ENCODE peak calls at places on chromosome 19, in seven cellular contexts. S is mesenchymal stem cell, Y is H1, W is IMR-90, Z is H9, I is mesendoderm, F is trophoblast cell. B is an unnamed sample.

GRCh38 chr19:56309511-56310185 is 5.0 kb downstream of the ZSCAN5A start:
- DNase-seq in W (peak), S (peak), I (peak), F (peak), Z (peak), Y (peak), B (no peak)

GRCh38 chr19:12034196-12034595 is 1.3 kb downstream of the ZNF433 start:
- DNase-seq in I (no peak), S (no peak), Y (no peak), W (no peak), Z (no peak), F (peak), B (no peak)

GRCh38 chr19:43664008-43664407 is 6.0 kb downstream of the PLAUR start:
- DNase-seq in S (no peak), Z (no peak), F (peak), I (no peak), W (no peak), Y (no peak), B (no peak)

GRCh38 chr19:869245-870177 is 10.0 kb downstream of the CFD start:
- DNase-seq in I (peak), S (peak), Y (no peak), W (peak), Z (no peak), F (peak), B (no peak)

GRCh38 chr19:17681505-17682125 is 6.5 kb downstream of the UNC13A start:
- DNase-seq in S (peak), Y (peak), I (peak), W (peak), F (peak), Z (peak), B (no peak)

GRCh38 chr19:4760285-4760650 is 31.3 kb upstream of the FEM1A start:
- DNase-seq in Z (no peak), Y (no peak), S (no peak), F (no peak), W (no peak), I (no peak), B (no peak)

GRCh38 chr19:48629297-48629598 is 7.9 kb downstream of the DBP start:
- DNase-seq in I (no peak), F (no peak), Y (no peak), W (no peak), Z (no peak), S (no peak), B (no peak)

GRCh38 chr19:54107876-54108490 is 5.3 kb downstream of the NDUFA3 start:
- DNase-seq in Z (no peak), F (no peak), W (no peak), I (no peak), Y (no peak), S (no peak), B (no peak)

GRCh38 chr19:510606-511100 is 3.4 kb downstream of the TPGS1 start:
- DNase-seq in W (peak), S (peak), F (peak), I (peak), Y (peak), Z (peak), B (peak)

GRCh38 chr19:16078311-16078758 is 2.0 kb downstream of the TPM4 start:
- DNase-seq in Y (no peak), W (peak), Z (no peak), I (peak), S (no peak), F (peak), B (peak)

GRCh38 chr19:48999481-49000325 is 6.0 kb downstream of the RUVBL2 start:
- DNase-seq in Z (peak), I (peak), F (peak), Y (peak), S (peak), W (peak), B (peak)

GRCh38 chr19:29672933-29673336 is 7.7 kb downstream of the PLEKHF1 start:
- DNase-seq in W (no peak), Z (no peak), F (no peak), Y (no peak), S (no peak), I (no peak), B (no peak)

GRCh38 chr19:20422216-20422615 is 143.4 kb downstream of the ZNF737 start:
- DNase-seq in Z (no peak), Y (no peak), I (peak), W (no peak), F (peak), S (no peak), B (peak)

GRCh38 chr19:11658954-11659353 is 61.7 kb downstream of the ZNF627 start:
- DNase-seq in I (no peak), F (no peak), Y (no peak), W (no peak), S (no peak), Z (no peak), B (no peak)

GRCh38 chr19:22919946-22920345 is 83.0 kb downstream of the ZNF728 start:
- DNase-seq in Z (no peak), S (no peak), Y (no peak), W (no peak), I (no peak), F (no peak), B (no peak)

GRCh38 chr19:15248106-15248505 is 15.9 kb upstream of the EPHX3 start:
- DNase-seq in S (no peak), Z (no peak), W (peak), I (no peak), Y (no peak), F (no peak), B (no peak)

GRCh38 chr19:18660939-18661338 is 22.5 kb upstream of the CRTC1 start:
- DNase-seq in F (no peak), S (no peak), W (no peak), Z (no peak), I (no peak), Y (no peak), B (no peak)

GRCh38 chr19:1849999-1850398 is 1.7 kb upstream of the REXO1 start:
- DNase-seq in W (no peak), Y (no peak), S (no peak), F (no peak), I (no peak), Z (no peak), B (no peak)

GRCh38 chr19:20077791-20078463 is at the start of gene ZNF90:
- DNase-seq in I (peak), F (peak), W (peak), Z (peak), Y (peak), S (peak), B (peak)

GRCh38 chr19:34300380-34300779 is 46.0 kb downstream of the GARRE1 start:
- DNase-seq in Z (no peak), W (no peak), I (no peak), F (no peak), Y (no peak), S (no peak), B (no peak)
- H2AK5ac ChIP-seq in Z (no peak), W (no peak), I (no peak), F (no peak), Y (no peak), S (no peak), B (no peak)

GRCh38 chr19:41528106-41528505 is 47.9 kb upstream of the CEACAM21 start:
- DNase-seq in F (peak), Z (no peak), Y (no peak), I (no peak), W (no peak), S (no peak), B (no peak)

GRCh38 chr19:41529484-41530183 is 46.3 kb upstream of the CEACAM21 start:
- DNase-seq in Z (no peak), I (no peak), Y (no peak), S (no peak), F (no peak), W (no peak), B (no peak)

GRCh38 chr19:41530761-41531301 is 45.1 kb upstream of the CEACAM21 start:
- DNase-seq in Y (no peak), Z (no peak), W (no peak), I (no peak), F (peak), S (peak), B (no peak)

GRCh38 chr19:41531438-41532311 is 44.3 kb upstream of the CEACAM21 start:
- DNase-seq in I (peak), S (peak), F (peak), Y (no peak), W (peak), Z (no peak), B (no peak)

DNA sequence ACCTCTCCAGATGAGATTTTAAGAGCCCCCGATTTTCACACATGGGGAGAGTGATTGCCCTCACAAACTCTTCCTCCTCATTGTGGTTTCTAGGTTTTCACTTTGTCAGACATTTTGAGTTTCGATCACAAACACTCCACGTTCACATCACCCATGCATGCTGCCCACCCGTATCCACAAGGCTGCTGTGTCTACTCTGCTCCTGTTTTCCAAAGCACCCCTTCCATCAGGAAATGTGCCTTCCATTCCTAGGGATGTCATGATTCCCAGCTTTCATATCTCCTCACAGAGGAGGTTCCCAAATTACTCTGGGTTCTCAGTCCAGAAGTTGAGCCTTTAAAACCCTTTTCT is 45.8 kb upstream of the CEACAM21 start:
- DNase-seq in Y (no peak), W (no peak), F (no peak), S (no peak), Z (no peak), I (no peak), B (no peak)
- H3K4me2 ChIP-seq in Y (no peak), W (no peak), F (no peak), S (no peak), Z (no peak), I (no peak), B (no peak)

GRCh38 chr19:7386769-7387168 is 38.0 kb downstream of the ARHGEF18 start:
- DNase-seq in Z (no peak), I (no peak), W (no peak), F (no peak), Y (no peak), S (no peak), B (no peak)
- H3K27ac ChIP-seq in Z (no peak), I (no peak), W (no peak), F (peak), Y (no peak), S (no peak), B (no peak)

DNA sequence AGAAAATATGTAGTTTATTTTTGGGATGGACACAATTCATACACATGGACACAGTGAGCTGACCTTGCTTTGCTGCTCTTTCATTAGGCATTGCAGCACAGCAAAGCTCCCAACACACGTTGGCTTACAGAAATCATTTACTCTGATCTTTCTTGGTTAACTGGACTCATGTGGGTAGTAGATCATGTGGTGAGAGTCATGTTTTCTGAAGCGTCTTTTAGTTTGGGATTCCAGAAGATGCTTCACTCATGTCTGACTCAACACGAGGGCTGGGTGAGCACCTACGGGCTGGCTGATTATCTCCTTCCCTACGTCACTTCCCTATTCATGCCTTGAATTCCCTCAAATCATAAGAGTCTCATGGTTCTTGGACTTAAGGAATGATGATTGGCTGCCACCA is 12.1 kb upstream of the LGALS16 start:
- DNase-seq in Z (no peak), S (no peak), I (no peak), Y (no peak), F (peak), W (no peak), B (no peak)
- H2AK5ac ChIP-seq in Z (no peak), S (no peak), I (no peak), Y (no peak), F (no peak), W (no peak), B (no peak)

GRCh38 chr19:50607874-50608785 is 31.6 kb downstream of the SYT3 start:
- DNase-seq in Y (peak), Z (peak), F (peak), I (peak), W (peak), S (no peak), B (peak)
- H3K4me2 ChIP-seq in Y (peak), Z (peak), F (no peak), I (peak), W (peak), S (no peak), B (peak)

DNA sequence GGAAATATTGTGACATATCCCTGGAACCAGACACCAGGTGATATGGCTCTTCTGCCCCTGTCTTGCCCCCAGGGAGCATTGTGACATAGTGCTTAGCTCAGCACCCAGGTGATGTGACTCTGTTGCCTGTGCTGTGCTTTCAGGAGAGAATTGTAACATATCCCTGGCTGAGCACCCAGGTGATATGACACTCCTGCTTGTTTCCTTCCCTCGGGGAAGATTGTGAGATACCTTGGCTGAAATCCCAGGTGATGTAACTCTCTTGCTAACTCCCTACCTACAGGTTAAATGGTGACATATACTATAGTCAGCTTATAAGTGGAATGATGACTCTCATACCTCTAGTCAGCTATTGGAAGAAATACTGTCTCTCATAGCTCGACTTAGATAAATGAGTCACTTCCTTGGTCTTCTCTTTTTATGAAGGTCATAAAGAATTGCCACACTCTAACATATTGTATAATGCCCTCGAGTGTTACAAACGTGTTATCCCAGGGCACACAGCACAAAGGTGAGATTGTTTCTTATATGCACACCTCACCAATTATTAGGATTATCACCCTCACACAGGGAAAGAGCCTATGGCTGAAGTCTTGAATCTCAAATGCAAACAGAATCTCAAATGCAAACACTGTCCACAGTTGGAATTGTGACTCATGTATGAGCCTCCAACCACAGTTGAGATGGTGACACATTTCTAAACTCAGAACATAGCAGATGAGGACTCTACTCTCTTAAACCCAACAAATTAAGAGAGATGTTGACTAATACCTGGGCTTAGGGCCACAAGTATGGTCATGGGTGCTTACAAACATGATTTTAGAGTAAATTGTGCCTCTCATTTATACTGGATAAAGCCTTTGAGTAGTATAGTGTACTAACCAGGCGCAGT is 32.7 kb upstream of the ZNF254 start:
- DNase-seq in W (peak), I (no peak), F (peak), Y (no peak), S (peak), Z (no peak), B (no peak)
- H3K27ac ChIP-seq in W (no peak), I (no peak), F (no peak), Y (no peak), S (peak), Z (no peak), B (no peak)

GRCh38 chr19:14101003-14101545 is 10.5 kb upstream of the SAMD1 start:
- DNase-seq in S (no peak), I (no peak), Y (no peak), W (no peak), Z (no peak), F (no peak), B (no peak)
- H2AK5ac ChIP-seq in S (no peak), I (no peak), Y (no peak), W (no peak), Z (no peak), F (no peak), B (no peak)

GRCh38 chr19:14059652-14060155 is 2.2 kb downstream of the PALM3 start:
- DNase-seq in Y (no peak), W (no peak), S (no peak), F (peak), I (no peak), Z (no peak), B (no peak)

GRCh38 chr19:14061751-14062557 is at the start of gene PALM3:
- DNase-seq in W (no peak), Y (no peak), I (no peak), S (no peak), Z (no peak), F (peak), B (no peak)

GRCh38 chr19:14063100-14063499 is 1.2 kb upstream of the PALM3 start:
- DNase-seq in F (no peak), I (no peak), W (no peak), Y (no peak), Z (no peak), S (no peak), B (no peak)

GRCh38 chr19:14062558-14062855 is 631 bp upstream of the PALM3 start:
- DNase-seq in I (no peak), S (no peak), W (no peak), Z (no peak), Y (no peak), F (peak), B (no peak)

GRCh38 chr19:14061081-14061749 is 661 bp downstream of the PALM3 start:
- DNase-seq in S (no peak), Z (no peak), Y (no peak), F (peak), W (no peak), I (no peak), B (no peak)
- H3K4me2 ChIP-seq in S (no peak), Z (no peak), Y (no peak), F (no peak), W (no peak), I (no peak), B (no peak)

GRCh38 chr19:53102701-53103140 is 501 bp downstream of the ZNF160 start:
- DNase-seq in Y (no peak), S (peak), F (peak), I (peak), W (peak), Z (no peak), B (no peak)

GRCh38 chr19:53103903-53104203 is 631 bp upstream of the ZNF160 start:
- DNase-seq in W (no peak), S (no peak), F (peak), Z (no peak), Y (no peak), I (no peak), B (no peak)

GRCh38 chr19:53103141-53103902 is at the start of gene ZNF160:
- DNase-seq in F (peak), Z (peak), I (peak), S (peak), Y (peak), W (peak), B (peak)

GRCh38 chr19:53101518-53101917 is 1.7 kb downstream of the ZNF160 start:
- DNase-seq in S (no peak), F (no peak), I (peak), Y (no peak), Z (no peak), W (peak), B (no peak)

GRCh38 chr19:53102186-53102585 is 1.0 kb downstream of the ZNF160 start:
- DNase-seq in I (peak), S (no peak), W (no peak), F (no peak), Z (no peak), Y (no peak), B (peak)
- H3K27ac ChIP-seq in I (no peak), S (no peak), W (peak), F (no peak), Z (no peak), Y (peak), B (no peak)

DNA sequence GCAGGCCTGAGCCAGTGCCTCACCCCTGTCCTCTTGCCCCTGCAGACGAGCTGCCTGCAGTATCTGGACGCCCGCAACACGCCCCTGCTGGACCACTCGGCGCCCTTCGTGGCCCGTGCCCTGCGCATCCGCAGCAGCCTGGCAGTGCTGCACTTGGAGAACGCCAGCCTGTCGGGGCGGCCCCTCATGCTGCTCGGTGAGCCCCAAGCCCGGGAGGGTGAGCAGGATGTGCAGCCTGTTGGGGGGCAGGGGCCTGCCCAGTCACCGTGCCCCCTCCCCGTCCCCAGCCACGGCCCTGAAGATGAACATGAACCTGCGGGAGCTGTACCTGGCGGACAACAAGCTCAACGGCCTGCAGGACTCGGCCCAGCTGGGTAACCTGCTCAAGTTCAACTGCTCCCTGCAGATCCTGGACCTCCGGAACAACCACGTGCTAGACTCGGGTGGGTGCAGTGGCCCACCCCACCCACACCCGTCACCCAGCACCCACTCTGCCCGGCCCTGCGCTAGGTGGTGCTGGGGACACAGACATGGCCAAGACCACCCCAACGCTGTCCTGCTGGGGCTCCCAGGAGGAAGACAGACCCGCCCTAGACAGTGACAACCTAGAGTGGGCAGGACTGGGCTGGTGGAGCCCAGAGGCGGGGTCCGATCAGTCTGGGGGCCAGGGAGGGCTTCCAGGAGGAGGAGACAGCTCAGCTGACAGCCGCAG is 18.6 kb downstream of the NKPD1 start:
- DNase-seq in F (no peak), W (no peak), Z (no peak), S (no peak), I (no peak), Y (no peak), B (no peak)
- H2AK5ac ChIP-seq in F (no peak), W (no peak), Z (no peak), S (no peak), I (no peak), Y (no peak), B (no peak)

B was measured in neuronal stem cell.